ENCODE peak calls at places on chromosomes 7 and 10, in ten cellular contexts. Y, S, H, Z, E, B, J, C, F and A are unnamed samples.

GRCh38 chr7:122438492-122438891 is 133.9 kb upstream of the FEZF1 start:
- DNase-seq in Z (no peak), C (no peak), E (no peak), S (no peak), J (no peak), B (no peak), F (no peak), Y (no peak), H (no peak), A (no peak)

GRCh38 chr10:76055963-76056362 is 624.5 kb downstream of the LRMDA start:
- DNase-seq in C (no peak), J (no peak), E (no peak), Z (no peak), H (no peak), B (no peak), S (peak), Y (no peak), F (no peak), A (no peak)

GRCh38 chr7:76377186-76377918 is 18.6 kb upstream of the YWHAG start:
- DNase-seq in J (no peak), C (no peak), E (no peak), Y (no peak), S (no peak), F (no peak), B (no peak), Z (no peak), H (no peak), A (no peak)

GRCh38 chr7:92835140-92835850 is 1.1 kb downstream of the CDK6 start:
- DNase-seq in S (peak), H (peak), Y (peak), F (no peak), Z (no peak), C (peak), B (peak), J (peak), E (peak), A (no peak)

GRCh38 chr10:8393531-8393930 is 339.0 kb downstream of the GATA3 start:
- DNase-seq in B (no peak), E (no peak), Z (no peak), J (peak), F (no peak), H (no peak), C (no peak), S (no peak), Y (no peak), A (no peak)

GRCh38 chr10:101014230-101014884 is 14.7 kb downstream of the LZTS2 start:
- DNase-seq in E (peak), Z (no peak), B (peak), Y (peak), J (peak), H (peak), F (no peak), C (peak), S (peak), A (peak)

GRCh38 chr7:127678330-127678729 is 26.3 kb downstream of the SND1 start:
- DNase-seq in Z (no peak), Y (no peak), C (no peak), S (no peak), E (no peak), J (no peak), F (no peak), B (no peak), H (no peak), A (no peak)

GRCh38 chr10:43906470-43906869 is 257.8 kb upstream of the ZNF32 start:
- DNase-seq in Z (no peak), Y (no peak), F (no peak), E (no peak), S (no peak), C (no peak), J (no peak), B (no peak), H (no peak), A (no peak)

GRCh38 chr7:43480581-43480980 is 102.3 kb upstream of the STK17A start:
- DNase-seq in F (no peak), C (no peak), E (no peak), Z (no peak), H (peak), S (no peak), Y (no peak), J (no peak), B (no peak), A (no peak)

GRCh38 chr7:113306302-113306701 is 187.9 kb upstream of the SMIM30 start:
- DNase-seq in S (no peak), Z (no peak), F (no peak), C (no peak), E (no peak), J (no peak), Y (no peak), B (no peak), H (no peak), A (no peak)

GRCh38 chr10:18145652-18146051 is 5.4 kb downstream of the CACNB2 start:
- DNase-seq in E (no peak), H (no peak), C (no peak), J (no peak), Y (no peak), F (no peak), S (no peak), B (no peak), Z (no peak), A (no peak)

GRCh38 chr10:91582063-91582673 is 50.7 kb downstream of the PPP1R3C start:
- DNase-seq in B (no peak), E (no peak), H (no peak), J (no peak), F (no peak), Z (no peak), C (no peak), S (no peak), Y (peak), A (no peak)
- H3K27ac ChIP-seq in B (no peak), E (no peak), H (no peak), J (no peak), F (no peak), Z (no peak), C (no peak), S (no peak), Y (peak), A (no peak)

GRCh38 chr10:124012991-124013390 is 80.4 kb downstream of the CHST15 start:
- DNase-seq in Z (no peak), S (no peak), J (no peak), F (no peak), C (no peak), Y (no peak), H (no peak), B (no peak), E (no peak), A (no peak)
- H3K27ac ChIP-seq in Z (no peak), S (no peak), J (no peak), F (no peak), C (no peak), Y (no peak), H (no peak), B (no peak), E (no peak), A (no peak)

DNA sequence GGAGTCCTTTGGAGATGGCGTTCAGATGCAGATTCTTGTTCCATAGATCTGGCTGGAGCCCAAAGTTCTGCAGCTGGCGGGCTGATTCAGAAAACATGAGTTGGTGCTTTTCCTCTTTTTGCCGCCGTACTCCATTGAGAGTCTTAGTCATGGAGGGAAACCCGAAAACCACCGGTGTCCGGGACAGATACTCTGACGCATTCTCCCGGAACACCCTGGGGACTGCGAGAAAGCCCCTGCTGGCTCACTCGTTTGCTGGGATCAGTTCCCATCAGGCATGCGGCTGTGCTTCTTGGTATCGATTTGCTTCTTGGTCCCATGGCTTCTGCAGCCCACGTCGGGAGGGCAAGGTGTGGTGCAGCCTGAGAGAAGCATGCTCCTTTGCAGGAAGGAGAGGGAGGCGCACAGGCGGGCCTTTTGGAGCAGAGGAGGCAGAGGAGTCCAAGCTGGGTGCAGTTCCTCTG is 30.8 kb upstream of the PFKFB3 start:
- DNase-seq in Y (no peak), B (peak), S (no peak), F (peak), H (peak), C (no peak), E (no peak), J (peak), Z (no peak), A (no peak)
- H3K27ac ChIP-seq in Y (peak), B (peak), S (no peak), F (peak), H (peak), C (peak), E (no peak), J (peak), Z (no peak), A (peak)

GRCh38 chr10:26556756-26557640 is 118.9 kb downstream of the APBB1IP start:
- DNase-seq in F (no peak), B (no peak), C (peak), H (peak), J (peak), S (peak), Z (no peak), Y (peak), E (no peak), A (no peak)

GRCh38 chr10:26554246-26554645 is 116.1 kb downstream of the APBB1IP start:
- DNase-seq in C (no peak), S (no peak), H (no peak), Y (no peak), Z (no peak), F (no peak), E (no peak), B (no peak), J (no peak), A (no peak)

GRCh38 chr10:26557641-26558014 is 119.5 kb downstream of the APBB1IP start:
- DNase-seq in Z (no peak), H (peak), S (no peak), J (no peak), C (no peak), Y (no peak), F (no peak), B (no peak), E (no peak), A (no peak)

GRCh38 chr10:26550774-26551526 is 112.8 kb downstream of the APBB1IP start:
- DNase-seq in Y (no peak), H (no peak), C (no peak), B (no peak), Z (no peak), F (no peak), E (no peak), S (no peak), J (no peak), A (no peak)

DNA sequence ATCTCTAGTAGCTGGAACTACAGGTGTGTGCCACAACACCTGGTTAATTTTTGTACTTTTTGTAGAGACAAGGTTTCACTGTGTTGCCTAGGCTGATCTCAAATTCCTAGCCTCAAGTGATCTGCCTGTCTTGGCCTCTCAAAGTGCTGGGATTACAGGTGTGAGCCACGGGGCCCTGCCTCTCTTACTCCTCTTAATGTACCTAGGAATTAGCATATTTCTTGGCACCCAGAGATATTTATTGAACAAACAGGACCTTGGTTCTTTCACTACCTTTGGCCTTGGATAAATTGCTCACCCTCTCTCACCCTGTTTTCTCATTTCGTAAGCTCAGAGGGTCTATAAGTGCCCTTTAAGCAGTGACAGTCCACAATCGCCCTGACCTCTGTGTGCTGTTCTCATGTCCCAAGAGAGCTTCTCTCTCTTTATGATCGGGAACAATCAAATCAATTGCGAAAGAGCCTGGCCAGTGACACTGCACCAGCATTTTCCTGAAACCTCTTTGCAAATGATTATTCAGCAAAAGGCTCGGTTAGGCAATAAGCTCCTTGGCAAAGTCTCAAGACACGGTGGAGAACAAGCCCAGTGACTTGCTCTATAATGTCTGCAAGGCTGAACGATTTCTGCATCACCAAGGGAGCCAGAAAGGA is 117.7 kb downstream of the APBB1IP start:
- DNase-seq in H (no peak), C (no peak), Y (no peak), E (peak), J (no peak), S (no peak), Z (peak), B (peak), F (no peak), A (no peak)
- H3K27ac ChIP-seq in H (no peak), C (no peak), Y (no peak), E (no peak), J (no peak), S (peak), Z (no peak), B (no peak), F (no peak), A (peak)

DNA sequence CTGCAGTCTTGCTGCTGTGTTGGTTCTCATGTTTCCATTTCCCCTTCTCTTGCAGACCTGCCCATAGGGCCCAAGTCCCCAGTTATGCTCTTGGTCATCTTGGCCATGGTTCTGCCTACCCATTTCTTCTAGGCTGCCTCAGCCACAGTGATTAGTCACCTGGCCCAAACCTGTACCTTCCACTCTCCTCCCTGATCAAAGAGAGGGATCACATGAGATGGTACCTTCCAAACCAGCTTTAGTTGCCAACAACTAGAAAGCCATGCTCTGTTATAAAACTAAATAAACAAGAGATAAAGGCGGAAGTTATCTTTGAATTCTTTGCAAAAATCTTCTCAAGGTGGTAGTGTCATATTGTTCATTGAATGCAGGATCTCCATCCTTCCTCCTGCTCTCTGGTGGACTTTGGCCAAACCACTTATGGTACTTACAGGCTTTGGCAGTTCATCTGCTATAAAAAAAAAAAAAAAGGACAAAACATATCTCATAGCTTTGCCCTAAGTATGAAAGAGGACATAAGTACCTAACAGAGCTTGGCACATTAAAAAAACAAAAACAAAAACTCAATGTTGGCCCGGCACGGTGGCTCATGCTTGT is 25.8 kb downstream of the TACC2 start:
- DNase-seq in Z (no peak), J (no peak), Y (no peak), H (no peak), F (no peak), E (no peak), B (peak), S (no peak), C (no peak), A (no peak)
- H3K27ac ChIP-seq in Z (no peak), J (no peak), Y (no peak), H (no peak), F (no peak), E (no peak), B (peak), S (no peak), C (no peak), A (no peak)